ENCODE peak calls at places on chromosomes 6 and 20, in ten cellular contexts. B is retina; S is left lung; I is HFFc6; Y is astrocyte; O is testis; M is stomach; F is heart left ventricle; G is activated T-helper 1 cell treated with Interleukin-2 at 50 U/mL for 16 hours; L is stimulated activated CD8-positive, alpha-beta memory T cell treated with anti-CD3 and anti-CD28 coated beads, Interleukin-2, amount 100 ng/mL, for 1 hour. R is an unnamed sample.

GRCh38 chr6:170212051-170212756 is 78.7 kb downstream of the DLL1 start:
- DNase-seq in B (no peak), S (no peak), I (no peak), Y (no peak), O (peak; percentile 9), M (no peak), F (no peak), G (no peak), L (no peak), R (no peak)

GRCh38 chr20:41998539-41999341 is 380.6 kb upstream of the CHD6 start:
- DNase-seq in B (no peak), S (peak; percentile 78), I (no peak), Y (no peak), O (no peak), M (no peak), F (no peak), G (no peak), L (no peak), R (no peak)

GRCh38 chr20:31894980-31895675 is 24.7 kb downstream of the TTLL9 start:
- DNase-seq in B (no peak), S (no peak), I (peak; percentile 57), Y (peak; percentile 11), O (peak; percentile 66), M (peak; percentile 50), F (peak; percentile 84), G (no peak), L (no peak), R (peak; percentile 5)

GRCh38 chr20:50283370-50283769 is 92.7 kb downstream of the CEBPB start:
- DNase-seq in B (no peak), S (peak; percentile 34), I (no peak), Y (no peak), O (no peak), M (no peak), F (no peak), G (no peak), L (no peak), R (no peak)

GRCh38 chr6:6905961-6906518 is 201.7 kb upstream of the RREB1 start:
- DNase-seq in B (no peak), S (no peak), I (no peak), Y (no peak), O (no peak), M (no peak), F (no peak), G (no peak), L (no peak), R (no peak)

GRCh38 chr20:20872420-20872819 is 160.0 kb upstream of the RALGAPA2 start:
- DNase-seq in B (no peak), S (no peak), I (no peak), Y (no peak), O (no peak), M (no peak), F (no peak), G (no peak), L (no peak), R (no peak)

GRCh38 chr6:110090876-110091275 is 88.6 kb downstream of the WASF1 start:
- DNase-seq in B (no peak), S (no peak), I (no peak), Y (no peak), O (no peak), M (no peak), F (no peak), G (no peak), L (no peak), R (no peak)

GRCh38 chr20:25623225-25623735 is 534 bp downstream of the NANP start:
- DNase-seq in B (no peak), S (peak; percentile 86), I (peak; percentile 11), Y (peak; percentile 18), O (peak; percentile 65), M (peak; percentile 39), F (peak; percentile 30), G (no peak), L (peak; percentile 9), R (no peak)

GRCh38 chr6:109894181-109894580 is 83.9 kb upstream of the GPR6 start:
- DNase-seq in B (no peak), S (no peak), I (no peak), Y (no peak), O (no peak), M (no peak), F (no peak), G (no peak), L (no peak), R (no peak)

GRCh38 chr6:152879681-152880080 is 103.2 kb downstream of the FBXO5 start:
- DNase-seq in B (no peak), S (no peak), I (no peak), Y (no peak), O (no peak), M (no peak), F (no peak), G (no peak), L (no peak), R (no peak)

GRCh38 chr20:36881888-36882287 is 6.0 kb downstream of the TLDC2 start:
- DNase-seq in B (no peak), S (peak; percentile 6), I (no peak), Y (no peak), O (no peak), M (no peak), F (no peak), G (no peak), L (no peak), R (no peak)

GRCh38 chr6:4071330-4071729 is 7.6 kb downstream of the FAM217A start:
- DNase-seq in B (no peak), S (no peak), I (no peak), Y (no peak), O (no peak), M (no peak), F (no peak), G (no peak), L (no peak), R (no peak)

GRCh38 chr6:33815854-33816253 is 12.1 kb upstream of the MLN start:
- DNase-seq in B (no peak), S (no peak), I (no peak), Y (no peak), O (no peak), M (no peak), F (no peak), G (no peak), L (no peak), R (no peak)

GRCh38 chr6:3566812-3567211 is 110.0 kb upstream of the SLC22A23 start:
- DNase-seq in B (no peak), S (no peak), I (peak; percentile 26), Y (peak; percentile 65), O (no peak), M (no peak), F (no peak), G (no peak), L (no peak), R (no peak)

GRCh38 chr6:136627191-136627590 is 77.0 kb upstream of the MAP7 start:
- DNase-seq in B (no peak), S (no peak), I (no peak), Y (no peak), O (no peak), M (no peak), F (no peak), G (no peak), L (no peak), R (no peak)

GRCh38 chr6:33589723-33590530 is 9.9 kb upstream of the BAK1 start:
- DNase-seq in B (peak; percentile 72), S (peak; percentile 87), I (peak; percentile 91), Y (peak; percentile 84), O (peak; percentile 80), M (peak; percentile 78), F (peak; percentile 59), G (no peak), L (no peak), R (no peak)

GRCh38 chr6:36444470-36444869 is 1.7 kb downstream of the KCTD20 start:
- DNase-seq in B (peak; percentile 11), S (no peak), I (peak; percentile 32), Y (peak; percentile 90), O (no peak), M (no peak), F (no peak), G (no peak), L (no peak), R (no peak)